ENCODE peak calls at places on chromosomes 12 and 14, in five cellular contexts. One of them, this sample, is unnamed.

GRCh38 chr14:94395306-94395899 is 7.0 kb upstream of the SERPINA1 start:
- DNase-seq in keratinocyte: no peak
- DNase-seq in CD8-positive, alpha-beta T cell: no peak
- DNase-seq in fibroblast of the aortic adventitia: peak
- DNase-seq in choroid plexus epithelial cell: no peak
- DNase-seq in this sample: no peak

GRCh38 chr14:105879867-105880561 is 353.6 kb downstream of the TMEM121 start:
- DNase-seq in fibroblast of the aortic adventitia: no peak
- DNase-seq in CD8-positive, alpha-beta T cell: peak
- DNase-seq in keratinocyte: no peak
- DNase-seq in choroid plexus epithelial cell: no peak
- DNase-seq in this sample: no peak

GRCh38 chr14:74491952-74492351 is 1.2 kb downstream of the NPC2 start:
- DNase-seq in CD8-positive, alpha-beta T cell: no peak
- DNase-seq in keratinocyte: no peak
- DNase-seq in fibroblast of the aortic adventitia: peak
- DNase-seq in choroid plexus epithelial cell: peak
- DNase-seq in this sample: no peak

GRCh38 chr14:88352299-88353097 is 29.4 kb upstream of the KCNK10 start:
- DNase-seq in CD8-positive, alpha-beta T cell: no peak
- DNase-seq in choroid plexus epithelial cell: no peak
- DNase-seq in keratinocyte: no peak
- DNase-seq in fibroblast of the aortic adventitia: peak
- DNase-seq in this sample: no peak

GRCh38 chr14:61512508-61512907 is 182.8 kb upstream of the HIF1A start:
- DNase-seq in fibroblast of the aortic adventitia: peak
- DNase-seq in keratinocyte: no peak
- DNase-seq in choroid plexus epithelial cell: peak
- DNase-seq in CD8-positive, alpha-beta T cell: no peak
- DNase-seq in this sample: no peak

GRCh38 chr12:115261691-115262398 is 577.9 kb upstream of the TBX3 start:
- DNase-seq in keratinocyte: no peak
- DNase-seq in fibroblast of the aortic adventitia: peak
- DNase-seq in CD8-positive, alpha-beta T cell: no peak
- DNase-seq in choroid plexus epithelial cell: peak
- DNase-seq in this sample: no peak

GRCh38 chr12:93195511-93195910 is 182.2 kb upstream of the NUDT4 start:
- DNase-seq in keratinocyte: no peak
- DNase-seq in fibroblast of the aortic adventitia: no peak
- DNase-seq in CD8-positive, alpha-beta T cell: no peak
- DNase-seq in choroid plexus epithelial cell: no peak
- DNase-seq in this sample: no peak

GRCh38 chr12:104682790-104683279 is 226.1 kb downstream of the CHST11 start:
- DNase-seq in fibroblast of the aortic adventitia: no peak
- DNase-seq in CD8-positive, alpha-beta T cell: peak
- DNase-seq in keratinocyte: no peak
- DNase-seq in choroid plexus epithelial cell: no peak
- DNase-seq in this sample: no peak

GRCh38 chr14:75645051-75645450 is 15.6 kb downstream of the ERG28 start:
- DNase-seq in fibroblast of the aortic adventitia: no peak
- DNase-seq in CD8-positive, alpha-beta T cell: no peak
- DNase-seq in keratinocyte: no peak
- DNase-seq in choroid plexus epithelial cell: no peak
- DNase-seq in this sample: no peak

GRCh38 chr12:28966049-28966778 is 182.9 kb upstream of the FAR2 start:
- DNase-seq in choroid plexus epithelial cell: peak
- DNase-seq in CD8-positive, alpha-beta T cell: no peak
- DNase-seq in keratinocyte: no peak
- DNase-seq in fibroblast of the aortic adventitia: peak
- DNase-seq in this sample: no peak

GRCh38 chr14:93369393-93370266 is 22.6 kb downstream of the COX8C start:
- DNase-seq in fibroblast of the aortic adventitia: no peak
- DNase-seq in choroid plexus epithelial cell: no peak
- DNase-seq in keratinocyte: no peak
- DNase-seq in CD8-positive, alpha-beta T cell: no peak
- DNase-seq in this sample: no peak

GRCh38 chr12:110141389-110141788 is 17.2 kb downstream of the IFT81 start:
- DNase-seq in fibroblast of the aortic adventitia: peak
- DNase-seq in CD8-positive, alpha-beta T cell: no peak
- DNase-seq in keratinocyte: no peak
- DNase-seq in choroid plexus epithelial cell: peak
- DNase-seq in this sample: no peak

GRCh38 chr14:82710257-82710841 is 1176.7 kb upstream of the SEL1L start:
- DNase-seq in choroid plexus epithelial cell: peak
- DNase-seq in keratinocyte: no peak
- DNase-seq in CD8-positive, alpha-beta T cell: no peak
- DNase-seq in fibroblast of the aortic adventitia: peak
- DNase-seq in this sample: peak

DNA sequence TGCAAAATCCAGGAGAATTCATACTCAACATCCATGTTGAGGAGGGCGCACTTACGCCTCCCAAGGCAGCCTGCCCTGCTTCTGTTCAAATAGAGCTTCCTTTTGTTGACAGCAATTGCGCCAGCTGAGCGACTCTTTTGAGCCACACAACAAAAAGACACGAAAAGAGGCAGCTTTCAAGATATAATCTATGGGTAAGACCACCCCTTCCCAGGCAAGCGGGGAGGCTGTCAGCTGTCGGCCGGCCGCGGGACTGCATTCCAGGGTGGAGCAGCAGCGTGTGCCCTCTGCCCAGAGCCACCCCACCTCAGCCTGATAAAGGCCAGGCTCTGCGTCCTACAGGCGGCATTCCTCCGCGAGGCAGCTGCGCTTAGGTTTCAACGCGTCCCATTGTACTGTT is 15.8 kb upstream of the STAB2 start:
- DNase-seq in CD8-positive, alpha-beta T cell: no peak
- DNase-seq in keratinocyte: no peak
- DNase-seq in choroid plexus epithelial cell: no peak
- DNase-seq in fibroblast of the aortic adventitia: no peak
- DNase-seq in this sample: no peak
- TF ChIP-seq CTCF in CD8-positive, alpha-beta T cell: no peak
- TF ChIP-seq CTCF in keratinocyte: no peak
- TF ChIP-seq CTCF in choroid plexus epithelial cell: no peak
- TF ChIP-seq CTCF in fibroblast of the aortic adventitia: no peak
- TF ChIP-seq CTCF in this sample: no peak

DNA sequence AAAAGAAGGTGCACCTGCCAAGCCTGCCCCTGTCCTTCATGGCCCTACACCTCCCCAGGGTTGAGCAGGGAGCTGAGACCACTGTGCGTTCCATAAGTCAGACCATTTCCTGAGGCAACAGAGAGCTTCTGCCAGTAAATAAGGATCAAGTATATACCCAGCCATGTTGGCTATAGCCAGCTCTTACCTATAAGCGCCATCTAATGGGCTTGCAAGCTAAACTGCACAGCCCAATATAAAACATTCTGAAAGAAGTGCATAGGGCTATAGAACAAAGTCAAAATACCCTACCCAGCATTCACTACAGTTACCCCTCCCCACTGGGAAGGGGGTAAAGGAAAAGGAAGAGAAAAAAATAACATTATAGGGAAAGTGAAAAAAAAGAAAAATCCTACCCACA is 59.3 kb upstream of the SCAF11 start:
- DNase-seq in choroid plexus epithelial cell: peak
- DNase-seq in keratinocyte: no peak
- DNase-seq in CD8-positive, alpha-beta T cell: no peak
- DNase-seq in fibroblast of the aortic adventitia: no peak
- DNase-seq in this sample: no peak
- TF ChIP-seq CTCF in choroid plexus epithelial cell: no peak
- TF ChIP-seq CTCF in keratinocyte: no peak
- TF ChIP-seq CTCF in CD8-positive, alpha-beta T cell: no peak
- TF ChIP-seq CTCF in fibroblast of the aortic adventitia: no peak
- TF ChIP-seq CTCF in this sample: no peak

GRCh38 chr14:50055461-50056228 is 60.7 kb downstream of the VCPKMT start:
- DNase-seq in keratinocyte: no peak
- DNase-seq in fibroblast of the aortic adventitia: no peak
- DNase-seq in choroid plexus epithelial cell: peak
- DNase-seq in CD8-positive, alpha-beta T cell: no peak
- DNase-seq in this sample: no peak
- TF ChIP-seq CTCF in keratinocyte: no peak
- TF ChIP-seq CTCF in fibroblast of the aortic adventitia: peak
- TF ChIP-seq CTCF in choroid plexus epithelial cell: peak
- TF ChIP-seq CTCF in CD8-positive, alpha-beta T cell: no peak
- TF ChIP-seq CTCF in this sample: no peak

GRCh38 chr12:78096909-78097597 is 266.4 kb downstream of the NAV3 start:
- DNase-seq in fibroblast of the aortic adventitia: peak
- DNase-seq in choroid plexus epithelial cell: peak
- DNase-seq in keratinocyte: no peak
- DNase-seq in CD8-positive, alpha-beta T cell: no peak
- DNase-seq in this sample: no peak
- TF ChIP-seq CTCF in fibroblast of the aortic adventitia: peak
- TF ChIP-seq CTCF in choroid plexus epithelial cell: peak
- TF ChIP-seq CTCF in keratinocyte: no peak
- TF ChIP-seq CTCF in CD8-positive, alpha-beta T cell: no peak
- TF ChIP-seq CTCF in this sample: no peak

GRCh38 chr14:103206023-103206481 is 82.8 kb downstream of the TNFAIP2 start:
- DNase-seq in keratinocyte: no peak
- DNase-seq in fibroblast of the aortic adventitia: peak
- DNase-seq in choroid plexus epithelial cell: no peak
- DNase-seq in CD8-positive, alpha-beta T cell: no peak
- DNase-seq in this sample: no peak

GRCh38 chr14:103205541-103205906 is 82.3 kb downstream of the TNFAIP2 start:
- DNase-seq in keratinocyte: no peak
- DNase-seq in fibroblast of the aortic adventitia: peak
- DNase-seq in CD8-positive, alpha-beta T cell: no peak
- DNase-seq in choroid plexus epithelial cell: no peak
- DNase-seq in this sample: no peak

GRCh38 chr14:103207404-103208072 is 84.3 kb downstream of the TNFAIP2 start:
- DNase-seq in keratinocyte: no peak
- DNase-seq in choroid plexus epithelial cell: no peak
- DNase-seq in fibroblast of the aortic adventitia: peak
- DNase-seq in CD8-positive, alpha-beta T cell: no peak
- DNase-seq in this sample: no peak

GRCh38 chr14:103207038-103207403 is 83.8 kb downstream of the TNFAIP2 start:
- DNase-seq in CD8-positive, alpha-beta T cell: no peak
- DNase-seq in fibroblast of the aortic adventitia: peak
- DNase-seq in keratinocyte: no peak
- DNase-seq in choroid plexus epithelial cell: no peak
- DNase-seq in this sample: peak

DNA sequence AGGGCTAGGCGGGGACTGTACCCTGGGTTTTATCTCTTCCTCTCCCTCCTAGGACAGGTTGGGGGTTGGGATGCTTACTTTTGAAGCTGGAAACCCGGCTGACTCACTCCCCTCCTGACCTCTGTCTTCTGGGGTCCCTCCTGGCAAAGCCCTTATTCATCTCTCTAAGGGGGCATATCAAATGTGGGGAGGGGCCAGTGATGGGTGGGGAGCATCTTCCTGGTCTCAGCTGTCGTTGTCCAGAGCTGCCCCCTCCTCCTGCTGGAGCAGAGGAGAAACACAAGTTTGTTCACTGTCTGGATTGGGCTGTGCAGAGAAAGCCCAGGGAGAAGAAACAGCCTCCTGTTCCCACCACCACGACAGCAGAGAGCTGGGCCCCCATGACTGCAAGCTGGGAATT is 85.8 kb downstream of the TNFAIP2 start:
- DNase-seq in choroid plexus epithelial cell: no peak
- DNase-seq in fibroblast of the aortic adventitia: peak
- DNase-seq in keratinocyte: no peak
- DNase-seq in CD8-positive, alpha-beta T cell: no peak
- DNase-seq in this sample: no peak
- TF ChIP-seq CTCF in choroid plexus epithelial cell: peak
- TF ChIP-seq CTCF in fibroblast of the aortic adventitia: peak
- TF ChIP-seq CTCF in keratinocyte: no peak
- TF ChIP-seq CTCF in CD8-positive, alpha-beta T cell: no peak
- TF ChIP-seq CTCF in this sample: no peak

GRCh38 chr12:46468159-46468558 is 95.6 kb upstream of the SLC38A2 start:
- DNase-seq in choroid plexus epithelial cell: peak
- DNase-seq in fibroblast of the aortic adventitia: no peak
- DNase-seq in keratinocyte: no peak
- DNase-seq in CD8-positive, alpha-beta T cell: no peak
- DNase-seq in this sample: no peak
- TF ChIP-seq CTCF in choroid plexus epithelial cell: no peak
- TF ChIP-seq CTCF in fibroblast of the aortic adventitia: no peak
- TF ChIP-seq CTCF in keratinocyte: no peak
- TF ChIP-seq CTCF in CD8-positive, alpha-beta T cell: no peak
- TF ChIP-seq CTCF in this sample: no peak

GRCh38 chr12:106108187-106108816 is 30.5 kb downstream of the NUAK1 start:
- DNase-seq in choroid plexus epithelial cell: peak
- DNase-seq in CD8-positive, alpha-beta T cell: no peak
- DNase-seq in keratinocyte: no peak
- DNase-seq in fibroblast of the aortic adventitia: peak
- DNase-seq in this sample: no peak
- TF ChIP-seq CTCF in choroid plexus epithelial cell: peak
- TF ChIP-seq CTCF in CD8-positive, alpha-beta T cell: no peak
- TF ChIP-seq CTCF in keratinocyte: no peak
- TF ChIP-seq CTCF in fibroblast of the aortic adventitia: peak
- TF ChIP-seq CTCF in this sample: no peak

This sample was measured in omental fat pad.